ENCODE peak calls at places on chromosome 9, in four cellular contexts. Q is substantia nigra; L is effector CD8-positive, alpha-beta T cell; U is NCI-H1417. A is an unnamed sample.

GRCh38 chr9:3271157-3271556 is 254.6 kb downstream of the RFX3 start:
- DNase-seq in Q (no peak), L (no peak), U (no peak), A (no peak)

GRCh38 chr9:129481424-129481823 is 139.5 kb downstream of the C9orf50 start:
- DNase-seq in U (no peak), L (no peak), Q (no peak), A (no peak)

GRCh38 chr9:126448865-126449577 is 122.4 kb downstream of the MVB12B start:
- DNase-seq in Q (no peak), L (no peak), U (no peak), A (no peak)

GRCh38 chr9:134031071-134031470 is 5.8 kb downstream of the BRD3OS start:
- DNase-seq in L (no peak), U (no peak), Q (no peak), A (no peak)

GRCh38 chr9:72442212-72442607 is 77.2 kb upstream of the ZFAND5 start:
- DNase-seq in U (no peak), L (no peak), Q (no peak), A (no peak)

GRCh38 chr9:96491079-96491879 is 41.3 kb downstream of the HABP4 start:
- DNase-seq in L (no peak), U (no peak), Q (no peak), A (no peak)

GRCh38 chr9:114893221-114893620 is 37.2 kb downstream of the TNFSF8 start:
- DNase-seq in Q (no peak), L (no peak), U (no peak), A (no peak)

GRCh38 chr9:133526721-133527321 is 2.1 kb upstream of the MYMK start:
- DNase-seq in Q (peak), L (no peak), U (no peak), A (peak)

GRCh38 chr9:73577867-73578266 is 426.2 kb downstream of the ANXA1 start:
- DNase-seq in Q (no peak), U (peak), L (no peak), A (peak)

GRCh38 chr9:13665418-13666066 is 386.1 kb upstream of the MPDZ start:
- DNase-seq in Q (no peak), L (no peak), U (no peak), A (no peak)

GRCh38 chr9:123960965-123961364 is 31.0 kb upstream of the DENND1A start:
- DNase-seq in U (no peak), Q (no peak), L (no peak), A (no peak)

GRCh38 chr9:15250013-15250412 is 57.0 kb downstream of the TTC39B start:
- DNase-seq in U (no peak), L (no peak), Q (no peak), A (no peak)

GRCh38 chr9:86020731-86021130 is 78.6 kb downstream of the GOLM1 start:
- DNase-seq in L (no peak), Q (no peak), U (no peak), A (no peak)

GRCh38 chr9:93154293-93154903 is 20.3 kb upstream of the NINJ1 start:
- DNase-seq in L (peak), Q (no peak), U (peak), A (peak)

GRCh38 chr9:133935328-133936040 is 56.6 kb downstream of the VAV2 start:
- DNase-seq in U (no peak), Q (no peak), L (no peak), A (no peak)

GRCh38 chr9:94150279-94150828 is 66.1 kb downstream of the PTPDC1 start:
- DNase-seq in Q (no peak), L (no peak), U (no peak), A (no peak)

GRCh38 chr9:36074870-36075532 is 38.3 kb downstream of the RECK start:
- DNase-seq in U (no peak), L (no peak), Q (peak), A (peak)

GRCh38 chr9:91261417-91261816 is 100.3 kb downstream of the AUH start:
- DNase-seq in Q (no peak), U (no peak), L (no peak), A (no peak)

GRCh38 chr9:137975936-137976565 is 98.5 kb downstream of the CACNA1B start:
- DNase-seq in U (no peak), Q (no peak), L (no peak), A (no peak)

GRCh38 chr9:96302021-96302420 is at the start of gene HSD17B3:
- DNase-seq in Q (no peak), U (no peak), L (no peak), A (no peak)

GRCh38 chr9:77707696-77708095 is 59.6 kb upstream of the GNA14 start:
- DNase-seq in Q (no peak), U (no peak), L (no peak), A (no peak)

GRCh38 chr9:72579880-72580570 is 58.6 kb downstream of the TMC1 start:
- DNase-seq in U (no peak), L (no peak), Q (no peak), A (no peak)

GRCh38 chr9:33129251-33129885 is 37.8 kb downstream of the B4GALT1 start:
- DNase-seq in U (no peak), L (no peak), Q (no peak), A (no peak)

A was measured in midbrain.